ENCODE peak calls at places on chromosome X, in five cellular contexts. S is H9, Q is GM13976, P is AG04450, I is heart left ventricle. Z is an unnamed sample.

GRCh38 chrX:71320126-71320525 is 18.6 kb downstream of the ITGB1BP2 start:
- DNase-seq in S (no peak), Q (no peak), P (no peak), I (no peak), Z (no peak)

GRCh38 chrX:115093206-115093605 is 75.8 kb upstream of the IL13RA2 start:
- DNase-seq in S (no peak), Q (no peak), P (no peak), I (no peak), Z (no peak)

GRCh38 chrX:44828008-44828605 is 15.7 kb upstream of the DUSP21 start:
- DNase-seq in S (no peak), Q (no peak), P (peak; percentile 47), I (no peak), Z (no peak)

GRCh38 chrX:107721966-107722707 is 53.5 kb downstream of the TSC22D3 start:
- DNase-seq in S (no peak), Q (no peak), P (no peak), I (no peak), Z (no peak)

GRCh38 chrX:65877953-65878352 is 161.9 kb downstream of the VSIG4 start:
- DNase-seq in S (no peak), Q (no peak), P (no peak), I (no peak), Z (no peak)

GRCh38 chrX:20913760-20914159 is 460.5 kb upstream of the CNKSR2 start:
- DNase-seq in S (peak; percentile 27), Q (no peak), P (no peak), I (no peak), Z (no peak)

GRCh38 chrX:83759872-83760271 is 101.1 kb upstream of the CYLC1 start:
- DNase-seq in S (no peak), Q (peak; percentile 10), P (no peak), I (no peak), Z (no peak)

GRCh38 chrX:46311581-46312120 is 233.6 kb downstream of the ZNF674 start:
- DNase-seq in S (no peak), Q (no peak), P (no peak), I (no peak), Z (no peak)

GRCh38 chrX:11138498-11139390 is 27.6 kb downstream of the HCCS start:
- DNase-seq in S (no peak), Q (no peak), P (no peak), I (no peak), Z (peak; percentile 68)

GRCh38 chrX:38206542-38206941 is 14.1 kb downstream of the SRPX start:
- DNase-seq in S (no peak), Q (no peak), P (no peak), I (no peak), Z (no peak)

GRCh38 chrX:106894978-106895452 is 8.1 kb downstream of the RIPPLY1 start:
- DNase-seq in S (no peak), Q (no peak), P (peak; percentile 29), I (peak; percentile 18), Z (no peak)

GRCh38 chrX:38081926-38082708 is 75.8 kb downstream of the SYTL5 start:
- DNase-seq in S (no peak), Q (no peak), P (no peak), I (no peak), Z (no peak)

GRCh38 chrX:154374361-154375155 is at the start of gene FLNA:
- DNase-seq in S (peak; percentile 56), Q (no peak), P (no peak), I (no peak), Z (no peak)

GRCh38 chrX:727738-728621 is 97.4 kb downstream of the SHOX start:
- DNase-seq in S (peak; percentile 77), Q (no peak), P (no peak), I (no peak), Z (no peak)

GRCh38 chrX:151393514-151393913 is 3.5 kb upstream of the VMA21 start:
- DNase-seq in S (peak; percentile 45), Q (peak; percentile 55), P (no peak), I (no peak), Z (no peak)

GRCh38 chrX:24513416-24513815 is 48.3 kb downstream of the PDK3 start:
- DNase-seq in S (no peak), Q (peak; percentile 48), P (no peak), I (no peak), Z (no peak)

GRCh38 chrX:22037911-22038537 is 5.9 kb downstream of the PHEX start:
- DNase-seq in S (no peak), Q (no peak), P (no peak), I (no peak), Z (no peak)

GRCh38 chrX:66050140-66050569 is 10.3 kb upstream of the VSIG4 start:
- DNase-seq in S (no peak), Q (no peak), P (no peak), I (no peak), Z (no peak)

GRCh38 chrX:25083661-25084060 is 67.9 kb upstream of the ARX start:
- DNase-seq in S (no peak), Q (no peak), P (no peak), I (no peak), Z (no peak)

GRCh38 chrX:54560411-54560810 is 30.4 kb downstream of the GNL3L start:
- DNase-seq in S (no peak), Q (no peak), P (no peak), I (no peak), Z (peak; percentile 20)

GRCh38 chrX:30875957-30876356 is 13.1 kb downstream of the TAB3 start:
- DNase-seq in S (no peak), Q (no peak), P (peak; percentile 46), I (no peak), Z (no peak)

GRCh38 chrX:10636337-10636736 is 16.0 kb upstream of the MID1 start:
- DNase-seq in S (peak; percentile 40), Q (no peak), P (no peak), I (peak; percentile 21), Z (no peak)

GRCh38 chrX:10666102-10666501 is 45.7 kb upstream of the MID1 start:
- DNase-seq in S (no peak), Q (no peak), P (no peak), I (no peak), Z (no peak)

GRCh38 chrX:40153335-40154221 is 55.8 kb upstream of the BCOR start:
- DNase-seq in S (peak; percentile 61), Q (peak; percentile 79), P (no peak), I (no peak), Z (no peak)
- TF ChIP-seq CTCF in S (no peak), Q (no peak), P (no peak), I (peak; percentile 37), Z (peak; percentile 57)

DNA sequence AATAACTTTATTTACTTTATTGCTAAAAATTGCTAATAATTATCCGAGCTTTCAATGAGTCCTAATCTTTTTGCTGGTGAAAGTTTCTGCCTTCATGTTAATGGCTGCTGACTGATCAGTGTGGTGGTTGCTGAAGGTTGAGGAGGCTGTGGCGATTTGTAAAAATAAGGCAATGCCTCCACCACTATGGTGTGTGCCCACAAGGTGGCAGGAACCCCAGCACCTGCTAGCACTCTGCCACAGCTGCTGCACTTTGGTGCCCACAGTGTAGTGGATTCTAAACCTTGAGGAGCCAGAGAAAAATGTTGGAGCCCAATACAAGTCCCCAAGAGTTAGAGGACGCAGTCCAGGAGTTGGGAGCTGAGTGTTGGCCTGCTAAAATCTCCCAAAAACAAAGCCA is 1237.1 kb downstream of the PCDH19 start:
- DNase-seq in S (peak; percentile 39), Q (no peak), P (no peak), I (no peak), Z (no peak)
- TF ChIP-seq CTCF in S (peak; percentile 61), Q (no peak), P (no peak), I (no peak), Z (no peak)

DNA sequence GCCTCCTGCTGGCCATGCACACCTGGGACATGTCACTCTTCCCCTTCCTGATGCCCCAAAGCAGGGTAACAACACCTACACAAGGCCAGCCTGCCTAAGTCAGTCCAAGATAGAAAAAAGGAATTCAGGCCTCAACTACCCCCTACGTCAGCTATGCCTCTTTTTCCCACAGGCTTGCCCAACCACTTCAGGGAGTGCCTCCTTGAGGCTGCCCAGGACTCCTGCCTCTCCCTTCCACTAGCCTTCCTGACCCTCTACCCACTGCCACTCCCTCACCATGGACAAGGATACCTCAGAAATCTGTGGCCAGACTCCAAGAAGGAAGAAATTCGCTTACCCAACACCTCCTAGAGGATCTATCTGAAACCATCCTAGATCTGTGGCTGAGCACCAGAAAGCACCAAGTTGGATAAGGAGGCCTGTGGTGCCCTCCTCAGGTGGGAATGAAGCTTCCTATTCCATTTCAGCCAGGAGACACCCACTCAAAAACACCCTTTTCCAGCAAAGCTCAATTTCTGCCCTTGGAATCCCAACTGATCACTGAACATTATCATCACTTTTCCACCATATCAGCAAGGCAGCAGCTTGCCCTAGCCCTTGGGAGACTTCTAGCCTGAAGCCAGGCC is 1.8 kb downstream of the KDM5C start:
- DNase-seq in S (no peak), Q (no peak), P (no peak), I (no peak), Z (no peak)
- TF ChIP-seq CTCF in S (peak; percentile 21), Q (no peak), P (no peak), I (no peak), Z (no peak)

GRCh38 chrX:132676561-132677186 is 187.8 kb upstream of the MBNL3 start:
- DNase-seq in S (peak; percentile 31), Q (no peak), P (no peak), I (no peak), Z (no peak)
- TF ChIP-seq CTCF in S (peak; percentile 61), Q (no peak), P (no peak), I (no peak), Z (peak; percentile 50)

GRCh38 chrX:144717682-144718081 is 529.6 kb upstream of the SPANXN1 start:
- DNase-seq in S (no peak), Q (no peak), P (no peak), I (no peak), Z (no peak)

GRCh38 chrX:144722307-144722706 is 525.0 kb upstream of the SPANXN1 start:
- DNase-seq in S (peak; percentile 44), Q (no peak), P (no peak), I (no peak), Z (no peak)
- TF ChIP-seq CTCF in S (peak; percentile 64), Q (no peak), P (no peak), I (no peak), Z (peak; percentile 32)